ENCODE peak calls at places on chromosomes 3 and 15, in six cellular contexts. E, Q, K, S, L and M are unnamed samples.
A peak's percentile ranks its signal among the peaks of the same experiment; 100 is the strongest.

GRCh38 chr15:56040081-56041035 is 46.9 kb upstream of the NEDD4 start:
- DNase-seq in E (no peak), Q (no peak), K (peak; percentile 20), S (peak; percentile 79), L (peak; percentile 79), M (no peak)

GRCh38 chr15:70998319-70998718 is 105.7 kb downstream of the LRRC49 start:
- DNase-seq in E (no peak), Q (no peak), K (no peak), S (no peak), L (no peak), M (no peak)

GRCh38 chr15:49831206-49831965 is 210.5 kb downstream of the DTWD1 start:
- DNase-seq in E (no peak), Q (no peak), K (no peak), S (peak; percentile 66), L (peak; percentile 36), M (no peak)

GRCh38 chr3:37785718-37786117 is 76.0 kb upstream of the CTDSPL start:
- DNase-seq in E (no peak), Q (no peak), K (no peak), S (no peak), L (no peak), M (no peak)

GRCh38 chr3:111904376-111905241 is 45.5 kb downstream of the PHLDB2 start:
- DNase-seq in E (no peak), Q (no peak), K (no peak), S (no peak), L (no peak), M (no peak)

GRCh38 chr15:70475439-70475781 is 287.9 kb downstream of the UACA start:
- DNase-seq in E (no peak), Q (no peak), K (no peak), S (no peak), L (no peak), M (no peak)

GRCh38 chr15:25701716-25702465 is 161.2 kb downstream of the ATP10A start:
- DNase-seq in E (no peak), Q (no peak), K (no peak), S (no peak), L (no peak), M (no peak)

GRCh38 chr15:83581381-83581780 is 72.5 kb upstream of the ADAMTSL3 start:
- DNase-seq in E (no peak), Q (no peak), K (no peak), S (no peak), L (no peak), M (no peak)

GRCh38 chr3:129723558-129724324 is 117.3 kb upstream of the PLXND1 start:
- DNase-seq in E (no peak), Q (no peak), K (no peak), S (peak; percentile 83), L (peak; percentile 83), M (no peak)

GRCh38 chr3:133295199-133295901 is 104.5 kb upstream of the BFSP2 start:
- DNase-seq in E (no peak), Q (no peak), K (no peak), S (no peak), L (no peak), M (no peak)

GRCh38 chr3:45760878-45761711 is 35.2 kb downstream of the SLC6A20 start:
- DNase-seq in E (peak; percentile 34), Q (peak; percentile 53), K (peak; percentile 55), S (peak; percentile 59), L (peak; percentile 18), M (peak; percentile 62)

GRCh38 chr3:52518723-52519444 is 14.8 kb downstream of the NT5DC2 start:
- DNase-seq in E (no peak), Q (no peak), K (no peak), S (no peak), L (no peak), M (no peak)

GRCh38 chr3:123728014-123728413 is 143.2 kb upstream of the HACD2 start:
- DNase-seq in E (no peak), Q (no peak), K (no peak), S (no peak), L (no peak), M (no peak)

GRCh38 chr15:99857836-99858235 is 124.6 kb upstream of the LYSMD4 start:
- DNase-seq in E (no peak), Q (no peak), K (no peak), S (no peak), L (no peak), M (no peak)

GRCh38 chr3:52289747-52290595 is 2.3 kb downstream of the GLYCTK start:
- DNase-seq in E (no peak), Q (no peak), K (no peak), S (no peak), L (no peak), M (no peak)

GRCh38 chr15:68271854-68272471 is 5.6 kb upstream of the FEM1B start:
- DNase-seq in E (no peak), Q (peak; percentile 16), K (peak; percentile 47), S (no peak), L (no peak), M (no peak)

GRCh38 chr3:172163320-172163719 is 123.9 kb downstream of the FNDC3B start:
- DNase-seq in E (no peak), Q (no peak), K (no peak), S (no peak), L (no peak), M (no peak)

GRCh38 chr15:86863226-86863915 is 783.7 kb downstream of the AGBL1 start:
- DNase-seq in E (no peak), Q (no peak), K (no peak), S (no peak), L (no peak), M (no peak)

GRCh38 chr3:150020527-150020926 is 49.8 kb upstream of the PFN2 start:
- DNase-seq in E (no peak), Q (no peak), K (no peak), S (no peak), L (no peak), M (no peak)

GRCh38 chr3:196655496-196655895 is 16.0 kb downstream of the NRROS start:
- DNase-seq in E (no peak), Q (no peak), K (no peak), S (no peak), L (no peak), M (no peak)

GRCh38 chr3:27616031-27616430 is 106.1 kb downstream of the EOMES start:
- DNase-seq in E (no peak), Q (no peak), K (no peak), S (no peak), L (no peak), M (no peak)

GRCh38 chr3:27590437-27591320 is 106.5 kb upstream of the SLC4A7 start:
- DNase-seq in E (no peak), Q (no peak), K (no peak), S (no peak), L (peak; percentile 24), M (no peak)

GRCh38 chr3:14921811-14922705 is 25.3 kb upstream of the NR2C2 start:
- DNase-seq in E (no peak), Q (no peak), K (no peak), S (no peak), L (no peak), M (no peak)